ENCODE peak calls at places on chromosomes 12 and 14, in six cellular contexts. H is T-helper 17 cell, V is neural crest cell, R is ovary, F is HCEC 1CT, Q is dermis microvascular lymphatic vessel endothelial cell. A is an unnamed sample.

GRCh38 chr12:85894653-85895052 is 20.6 kb downstream of the NTS start:
- DNase-seq in H (no peak), V (no peak), R (no peak), F (no peak), Q (no peak), A (no peak)

GRCh38 chr14:96852823-96853422 is 55.7 kb downstream of the VRK1 start:
- DNase-seq in H (no peak), V (no peak), R (no peak), F (peak; percentile 65), Q (peak; percentile 60), A (no peak)

GRCh38 chr12:68956466-68956865 is 23.5 kb upstream of the CPM start:
- DNase-seq in H (no peak), V (no peak), R (no peak), F (no peak), Q (no peak), A (no peak)

GRCh38 chr14:61759878-61760277 is 2.3 kb upstream of the SNAPC1 start:
- DNase-seq in H (no peak), V (no peak), R (no peak), F (no peak), Q (no peak), A (no peak)

GRCh38 chr14:96130391-96130790 is 74.2 kb upstream of the BDKRB2 start:
- DNase-seq in H (no peak), V (no peak), R (no peak), F (no peak), Q (no peak), A (no peak)

GRCh38 chr12:2553388-2554126 is 241.2 kb upstream of the FKBP4 start:
- DNase-seq in H (no peak), V (no peak), R (no peak), F (no peak), Q (peak; percentile 8), A (no peak)

GRCh38 chr12:20105938-20106337 is 262.4 kb upstream of the PDE3A start:
- DNase-seq in H (no peak), V (no peak), R (no peak), F (peak; percentile 22), Q (no peak), A (no peak)

GRCh38 chr12:52636592-52637258 is 15.3 kb downstream of the KRT2 start:
- DNase-seq in H (no peak), V (no peak), R (no peak), F (no peak), Q (no peak), A (no peak)

GRCh38 chr14:55671641-55672040 is 91.6 kb downstream of the KTN1 start:
- DNase-seq in H (no peak), V (no peak), R (no peak), F (no peak), Q (no peak), A (no peak)

GRCh38 chr12:68636268-68636667 is 25.6 kb downstream of the RAP1B start:
- DNase-seq in H (no peak), V (no peak), R (no peak), F (peak; percentile 67), Q (no peak), A (no peak)

GRCh38 chr12:91205791-91206190 is 23.2 kb upstream of the DCN start:
- DNase-seq in H (no peak), V (no peak), R (no peak), F (peak; percentile 21), Q (no peak), A (no peak)

GRCh38 chr14:81132492-81132891 is 88.3 kb downstream of the GTF2A1 start:
- DNase-seq in H (no peak), V (no peak), R (no peak), F (no peak), Q (no peak), A (peak; percentile 62)

GRCh38 chr14:63393002-63393401 is 74.3 kb upstream of the GPHB5 start:
- DNase-seq in H (no peak), V (no peak), R (no peak), F (no peak), Q (no peak), A (no peak)

GRCh38 chr12:52847335-52848102 is 1.3 kb downstream of the KRT78 start:
- DNase-seq in H (no peak), V (no peak), R (no peak), F (no peak), Q (no peak), A (no peak)

GRCh38 chr14:32977913-32978312 is 39.2 kb downstream of the NPAS3 start:
- DNase-seq in H (no peak), V (no peak), R (no peak), F (no peak), Q (no peak), A (no peak)

GRCh38 chr14:32702571-32702970 is 236.1 kb upstream of the NPAS3 start:
- DNase-seq in H (peak; percentile 28), V (peak; percentile 52), R (peak; percentile 46), F (no peak), Q (peak; percentile 81), A (no peak)

GRCh38 chr12:115341442-115341841 is 657.5 kb upstream of the TBX3 start:
- DNase-seq in H (no peak), V (no peak), R (peak; percentile 74), F (peak; percentile 97), Q (peak; percentile 70), A (no peak)

GRCh38 chr14:95497561-95498011 is 18.9 kb downstream of the SYNE3 start:
- DNase-seq in H (no peak), V (no peak), R (no peak), F (no peak), Q (no peak), A (no peak)

GRCh38 chr12:56071648-56072047 is 8.3 kb upstream of the ERBB3 start:
- DNase-seq in H (no peak), V (no peak), R (no peak), F (peak; percentile 64), Q (no peak), A (no peak)